ENCODE peak calls at places on chromosomes 3 and 15, in ten cellular contexts. U, L, D, H, R, V, M, K, Q and B are unnamed samples.

GRCh38 chr3:189868061-189868460 is 236.9 kb downstream of the TP63 start:
- DNase-seq in U (no peak), L (no peak), D (no peak), H (no peak), R (no peak), V (no peak), M (no peak), K (no peak), Q (no peak), B (no peak)

GRCh38 chr15:22966321-22967083 is 13.7 kb downstream of the CYFIP1 start:
- DNase-seq in U (no peak), L (no peak), D (no peak), H (no peak), R (no peak), V (no peak), M (no peak), K (no peak), Q (no peak), B (no peak)

GRCh38 chr15:29115093-29115991 is 154.3 kb downstream of the NSMCE3 start:
- DNase-seq in U (peak), L (no peak), D (no peak), H (peak), R (no peak), V (no peak), M (no peak), K (no peak), Q (no peak), B (no peak)

GRCh38 chr15:90994417-90995311 is at the start of gene PRC1:
- DNase-seq in U (peak), L (peak), D (peak), H (peak), R (peak), V (peak), M (peak), K (peak), Q (peak), B (peak)

GRCh38 chr3:183252973-183253363 is at the start of gene B3GNT5:
- DNase-seq in U (no peak), L (peak), D (peak), H (peak), R (peak), V (no peak), M (peak), K (peak), Q (peak), B (peak)

GRCh38 chr15:56468271-56468912 is 3.5 kb upstream of the MNS1 start:
- DNase-seq in U (no peak), L (peak), D (no peak), H (no peak), R (peak), V (peak), M (no peak), K (no peak), Q (no peak), B (no peak)

GRCh38 chr3:43048470-43048869 is 57.4 kb downstream of the POMGNT2 start:
- DNase-seq in U (no peak), L (no peak), D (no peak), H (no peak), R (no peak), V (no peak), M (no peak), K (no peak), Q (no peak), B (no peak)

GRCh38 chr3:149487598-149488197 is 13.2 kb downstream of the TM4SF4 start:
- DNase-seq in U (no peak), L (peak), D (no peak), H (no peak), R (no peak), V (peak), M (no peak), K (peak), Q (peak), B (peak)

GRCh38 chr15:60591491-60592385 is 112.8 kb upstream of the ICE2 start:
- DNase-seq in U (peak), L (no peak), D (no peak), H (peak), R (peak), V (peak), M (no peak), K (peak), Q (peak), B (no peak)

GRCh38 chr3:127988770-127989518 is 63.3 kb upstream of the SEC61A1 start:
- DNase-seq in U (no peak), L (peak), D (no peak), H (no peak), R (no peak), V (no peak), M (no peak), K (no peak), Q (no peak), B (no peak)

GRCh38 chr15:42215854-42216829 is 8.0 kb upstream of the VPS39 start:
- DNase-seq in U (no peak), L (no peak), D (no peak), H (no peak), R (peak), V (no peak), M (no peak), K (no peak), Q (no peak), B (no peak)

GRCh38 chr15:80436511-80437307 is 32.5 kb downstream of the ARNT2 start:
- DNase-seq in U (peak), L (peak), D (peak), H (no peak), R (peak), V (no peak), M (no peak), K (no peak), Q (peak), B (no peak)

GRCh38 chr3:21226086-21226485 is 524.9 kb downstream of the ZNF385D start:
- DNase-seq in U (no peak), L (no peak), D (no peak), H (peak), R (no peak), V (no peak), M (no peak), K (no peak), Q (no peak), B (no peak)

GRCh38 chr3:66297260-66297863 is 76.6 kb downstream of the SLC25A26 start:
- DNase-seq in U (no peak), L (no peak), D (no peak), H (no peak), R (peak), V (no peak), M (no peak), K (no peak), Q (no peak), B (no peak)

GRCh38 chr3:175914785-175915184 is 1055.7 kb downstream of the NAALADL2 start:
- DNase-seq in U (no peak), L (no peak), D (no peak), H (no peak), R (peak), V (no peak), M (no peak), K (no peak), Q (no peak), B (no peak)

GRCh38 chr3:120649735-120650705 is 32.0 kb downstream of the HGD start:
- DNase-seq in U (no peak), L (no peak), D (no peak), H (no peak), R (no peak), V (no peak), M (no peak), K (no peak), Q (no peak), B (peak)

GRCh38 chr15:31332020-31332680 is 5.5 kb downstream of the KLF13 start:
- DNase-seq in U (no peak), L (no peak), D (no peak), H (no peak), R (no peak), V (no peak), M (no peak), K (no peak), Q (peak), B (no peak)

GRCh38 chr15:83053151-83053550 is 13.9 kb downstream of the BTBD1 start:
- DNase-seq in U (no peak), L (no peak), D (no peak), H (no peak), R (peak), V (no peak), M (no peak), K (no peak), Q (no peak), B (no peak)